ENCODE peak calls at places on chromosome 3, in seven cellular contexts. X is neural progenitor cell, Y is mammary epithelial cell, B is K562, P is GM23338, E is H9, K is IMR-90. V is an unnamed sample.

GRCh38 chr3:51929420-51930003 is 12.2 kb downstream of the RRP9 start:
- DNase-seq in X (peak), Y (no peak), B (peak), P (peak), E (peak), K (no peak), V (peak)

GRCh38 chr3:18988619-18989229 is 159.6 kb upstream of the KCNH8 start:
- DNase-seq in X (peak), Y (peak), B (no peak), P (peak), E (no peak), K (no peak), V (peak)

GRCh38 chr3:120352017-120352416 is 2.9 kb upstream of the LRRC58 start:
- DNase-seq in X (no peak), Y (no peak), B (no peak), P (no peak), E (no peak), K (no peak), V (no peak)

GRCh38 chr3:113273604-113274003 is 62.2 kb downstream of the BOC start:
- DNase-seq in X (no peak), Y (no peak), B (no peak), P (no peak), E (no peak), K (no peak), V (no peak)

GRCh38 chr3:22859618-22860017 is 343.5 kb upstream of the UBE2E2 start:
- DNase-seq in X (no peak), Y (no peak), B (no peak), P (no peak), E (no peak), K (no peak), V (no peak)

GRCh38 chr3:146101538-146101937 is 59.4 kb downstream of the PLOD2 start:
- DNase-seq in X (no peak), Y (no peak), B (no peak), P (no peak), E (no peak), K (no peak), V (no peak)

GRCh38 chr3:119234610-119235009 is 6.1 kb downstream of the B4GALT4 start:
- DNase-seq in X (no peak), Y (no peak), B (no peak), P (no peak), E (no peak), K (no peak), V (no peak)

GRCh38 chr3:124576565-124577493 is 153.4 kb upstream of the UMPS start:
- DNase-seq in X (no peak), Y (no peak), B (no peak), P (no peak), E (no peak), K (no peak), V (no peak)

GRCh38 chr3:55804170-55805095 is 317.3 kb upstream of the WNT5A start:
- DNase-seq in X (peak), Y (no peak), B (no peak), P (peak), E (no peak), K (no peak), V (peak)

GRCh38 chr3:29144807-29145206 is 136.1 kb upstream of the RBMS3 start:
- DNase-seq in X (peak), Y (no peak), B (no peak), P (peak), E (no peak), K (peak), V (peak)

GRCh38 chr3:111915905-111916304 is 56.8 kb downstream of the PHLDB2 start:
- DNase-seq in X (peak), Y (no peak), B (no peak), P (peak), E (no peak), K (no peak), V (no peak)

GRCh38 chr3:185065059-185065458 is 87.8 kb downstream of the C3orf70 start:
- DNase-seq in X (no peak), Y (no peak), B (no peak), P (peak), E (peak), K (no peak), V (no peak)

GRCh38 chr3:46293991-46294833 is 52.0 kb downstream of the CCR3 start:
- DNase-seq in X (no peak), Y (no peak), B (no peak), P (no peak), E (no peak), K (no peak), V (no peak)

GRCh38 chr3:184196536-184196935 is 10.5 kb downstream of the ABCF3 start:
- DNase-seq in X (no peak), Y (no peak), B (no peak), P (no peak), E (no peak), K (no peak), V (no peak)

GRCh38 chr3:65356331-65357286 is 668.8 kb upstream of the ADAMTS9 start:
- DNase-seq in X (peak), Y (no peak), B (no peak), P (peak), E (peak), K (no peak), V (peak)
- H2AFZ ChIP-seq in X (no peak), Y (no peak), B (no peak), P (peak), E (no peak), K (peak), V (no peak)

GRCh38 chr3:156483002-156483401 is 71.9 kb downstream of the SSR3 start:
- DNase-seq in X (no peak), Y (no peak), B (no peak), P (no peak), E (no peak), K (no peak), V (no peak)

GRCh38 chr3:156483426-156483825 is 71.5 kb downstream of the SSR3 start:
- DNase-seq in X (no peak), Y (peak), B (peak), P (no peak), E (no peak), K (peak), V (peak)

GRCh38 chr3:156488771-156489170 is 66.1 kb downstream of the SSR3 start:
- DNase-seq in X (no peak), Y (no peak), B (no peak), P (no peak), E (no peak), K (peak), V (peak)

GRCh38 chr3:156480949-156481348 is 74.0 kb downstream of the SSR3 start:
- DNase-seq in X (no peak), Y (no peak), B (no peak), P (no peak), E (no peak), K (no peak), V (no peak)

DNA sequence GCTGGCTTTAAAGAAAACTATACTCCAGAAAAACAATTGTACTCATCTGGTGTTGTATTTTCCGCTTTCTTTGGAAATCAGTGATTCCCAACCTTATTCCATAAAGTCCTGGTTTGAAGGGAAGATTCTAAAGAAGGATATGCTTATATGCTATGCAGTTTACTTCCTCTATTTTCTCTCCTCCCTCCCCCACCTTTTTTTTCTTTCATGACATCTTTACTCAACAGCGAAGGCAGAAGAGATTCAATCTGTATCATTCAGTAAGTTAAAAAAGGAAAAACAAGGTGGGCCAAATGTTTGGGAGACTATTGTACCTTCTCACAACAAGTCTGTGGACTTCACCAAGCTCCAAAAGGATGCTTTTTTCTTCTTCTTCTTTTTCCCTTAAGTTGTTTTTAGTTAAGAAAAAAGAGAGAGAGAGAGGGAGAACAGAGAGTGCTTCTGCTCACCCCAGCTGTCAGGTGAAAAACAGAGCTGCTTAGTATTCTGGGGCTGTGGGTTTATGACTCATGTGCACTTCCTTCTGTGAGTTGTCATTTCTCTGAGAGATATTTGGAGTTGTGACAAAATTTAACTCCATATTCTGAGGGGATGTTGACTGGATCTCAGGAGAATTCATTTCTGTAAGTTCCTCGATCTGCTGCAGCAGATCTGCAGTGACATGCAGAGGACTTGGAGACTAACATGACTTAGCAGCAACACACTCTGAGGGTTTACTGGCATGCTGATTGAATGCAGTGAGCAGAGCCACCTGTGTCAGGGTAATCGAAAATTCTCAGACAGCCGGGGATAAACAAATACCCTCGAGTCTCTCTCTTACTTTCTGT is 70.7 kb downstream of the SSR3 start:
- DNase-seq in X (no peak), Y (peak), B (no peak), P (no peak), E (no peak), K (peak), V (peak)
- H2AFZ ChIP-seq in X (no peak), Y (peak), B (peak), P (peak), E (no peak), K (peak), V (no peak)

DNA sequence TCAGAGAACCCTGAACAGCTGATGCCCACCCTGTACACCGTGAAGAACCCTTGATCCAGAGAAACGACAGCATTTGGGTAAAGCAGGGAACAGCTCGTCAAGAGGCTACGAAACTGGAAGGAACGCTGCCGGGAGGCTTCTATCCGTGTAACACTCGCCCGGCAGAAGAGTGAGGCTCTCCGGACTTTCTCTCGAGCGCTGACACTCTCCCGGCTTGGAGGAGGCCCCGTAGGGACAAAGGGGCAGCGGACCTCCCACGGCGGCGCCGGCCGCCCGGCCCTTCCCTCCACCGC is 1.7 kb downstream of the HYAL2 start:
- DNase-seq in X (no peak), Y (no peak), B (no peak), P (no peak), E (no peak), K (no peak), V (no peak)
- H2AFZ ChIP-seq in X (no peak), Y (peak), B (peak), P (no peak), E (no peak), K (peak), V (peak)

GRCh38 chr3:86254480-86254879 is 736.5 kb downstream of the VGLL3 start:
- DNase-seq in X (no peak), Y (no peak), B (no peak), P (no peak), E (no peak), K (no peak), V (no peak)

GRCh38 chr3:86257955-86258641 is 732.9 kb downstream of the VGLL3 start:
- DNase-seq in X (no peak), Y (no peak), B (no peak), P (no peak), E (no peak), K (no peak), V (no peak)
- H2AFZ ChIP-seq in X (no peak), Y (no peak), B (no peak), P (no peak), E (no peak), K (no peak), V (no peak)

DNA sequence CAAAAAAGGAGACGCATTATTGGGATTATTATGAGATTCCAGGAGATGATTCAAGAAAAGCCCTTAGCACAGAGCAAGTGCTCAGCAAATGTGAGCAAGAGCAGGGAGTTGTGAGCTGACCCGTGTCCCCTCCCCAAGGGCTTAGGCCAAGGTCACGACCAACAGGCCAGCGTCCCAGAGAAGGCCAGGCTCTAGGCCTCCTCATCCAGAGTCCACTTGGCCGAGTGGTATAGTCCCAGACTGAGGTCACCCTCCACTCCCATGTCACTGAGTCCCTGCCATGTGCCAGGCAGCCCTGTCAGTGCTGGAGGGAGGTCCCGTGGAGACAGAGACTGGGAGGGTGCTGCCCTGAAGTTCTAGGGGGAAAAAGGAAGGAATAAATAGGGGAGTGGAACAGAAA is 44.0 kb downstream of the TPRA1 start:
- DNase-seq in X (no peak), Y (no peak), B (no peak), P (no peak), E (no peak), K (no peak), V (no peak)
- H2AFZ ChIP-seq in X (no peak), Y (peak), B (no peak), P (peak), E (no peak), K (no peak), V (no peak)

DNA sequence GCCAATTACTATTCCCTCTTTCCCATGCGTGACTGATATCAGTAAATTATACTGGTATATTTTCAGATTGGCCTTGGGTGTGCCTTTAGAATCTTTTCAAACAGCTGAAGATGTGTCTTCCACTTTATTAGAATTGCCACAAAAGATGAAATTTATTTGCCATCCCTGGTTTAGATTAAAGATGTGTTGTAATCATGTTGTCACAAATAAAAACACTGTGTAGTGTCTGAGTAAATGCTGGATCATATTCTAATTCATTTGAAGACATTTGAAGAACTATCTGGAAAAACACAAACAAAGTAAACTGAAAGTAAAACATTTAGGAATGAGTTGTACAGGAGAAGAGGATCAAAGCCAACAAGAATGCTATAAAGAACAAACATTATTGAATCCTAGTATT is 339.7 kb upstream of the COL8A1 start:
- DNase-seq in X (no peak), Y (no peak), B (no peak), P (no peak), E (no peak), K (no peak), V (no peak)
- H2AFZ ChIP-seq in X (peak), Y (no peak), B (no peak), P (no peak), E (no peak), K (no peak), V (no peak)

GRCh38 chr3:78022232-78022631 is 982.3 kb downstream of the ROBO2 start:
- DNase-seq in X (no peak), Y (no peak), B (no peak), P (no peak), E (no peak), K (no peak), V (no peak)
- H2AFZ ChIP-seq in X (no peak), Y (no peak), B (no peak), P (peak), E (no peak), K (no peak), V (no peak)

GRCh38 chr3:164267031-164267430 is 811.3 kb downstream of the SI start:
- DNase-seq in X (no peak), Y (no peak), B (no peak), P (no peak), E (no peak), K (no peak), V (no peak)
- H2AFZ ChIP-seq in X (no peak), Y (no peak), B (no peak), P (no peak), E (no peak), K (no peak), V (no peak)

GRCh38 chr3:137771401-137772230 is 7.5 kb downstream of the SOX14 start:
- DNase-seq in X (peak), Y (no peak), B (no peak), P (peak), E (peak), K (no peak), V (no peak)
- H2AFZ ChIP-seq in X (no peak), Y (peak), B (no peak), P (peak), E (no peak), K (peak), V (no peak)

V was measured in mesenchymal stem cell.